ENCODE peak calls at places on chromosomes 1 and 21, in eight cellular contexts. One of them, this sample, is unnamed.

GRCh38 chr21:39837861-39838359 is 29.3 kb upstream of the PCP4 start:
- DNase-seq in hepatic stellate cell: no peak
- DNase-seq in neural progenitor cell: no peak
- DNase-seq in stimulated activated CD8-positive, alpha-beta memory T cell treated with anti-CD3 and anti-CD28 coated beads, Interleukin-7, amount 100 ng/mL, for 1 hour: no peak
- DNase-seq in NCI-H1694: no peak
- DNase-seq in ureter: no peak
- DNase-seq in GM23338: no peak
- DNase-seq in dermis blood vessel endothelial cell: no peak
- DNase-seq in this sample: no peak

GRCh38 chr1:79845951-79846350 is 839.4 kb upstream of the ADGRL4 start:
- DNase-seq in stimulated activated CD8-positive, alpha-beta memory T cell treated with anti-CD3 and anti-CD28 coated beads, Interleukin-7, amount 100 ng/mL, for 1 hour: no peak
- DNase-seq in neural progenitor cell: no peak
- DNase-seq in GM23338: no peak
- DNase-seq in hepatic stellate cell: no peak
- DNase-seq in NCI-H1694: no peak
- DNase-seq in ureter: no peak
- DNase-seq in dermis blood vessel endothelial cell: no peak
- DNase-seq in this sample: no peak

GRCh38 chr1:230416430-230416829 is 9.7 kb downstream of the PGBD5 start:
- DNase-seq in NCI-H1694: no peak
- DNase-seq in neural progenitor cell: no peak
- DNase-seq in dermis blood vessel endothelial cell: no peak
- DNase-seq in hepatic stellate cell: no peak
- DNase-seq in ureter: no peak
- DNase-seq in GM23338: no peak
- DNase-seq in stimulated activated CD8-positive, alpha-beta memory T cell treated with anti-CD3 and anti-CD28 coated beads, Interleukin-7, amount 100 ng/mL, for 1 hour: no peak
- DNase-seq in this sample: no peak

GRCh38 chr1:222627232-222627631 is 9.3 kb downstream of the MIA3 start:
- DNase-seq in neural progenitor cell: no peak
- DNase-seq in ureter: no peak
- DNase-seq in GM23338: no peak
- DNase-seq in dermis blood vessel endothelial cell: peak
- DNase-seq in stimulated activated CD8-positive, alpha-beta memory T cell treated with anti-CD3 and anti-CD28 coated beads, Interleukin-7, amount 100 ng/mL, for 1 hour: no peak
- DNase-seq in NCI-H1694: no peak
- DNase-seq in hepatic stellate cell: peak
- DNase-seq in this sample: no peak

GRCh38 chr1:174569240-174569639 is 121.5 kb downstream of the GPR52 start:
- DNase-seq in stimulated activated CD8-positive, alpha-beta memory T cell treated with anti-CD3 and anti-CD28 coated beads, Interleukin-7, amount 100 ng/mL, for 1 hour: no peak
- DNase-seq in hepatic stellate cell: no peak
- DNase-seq in GM23338: peak
- DNase-seq in dermis blood vessel endothelial cell: no peak
- DNase-seq in NCI-H1694: no peak
- DNase-seq in neural progenitor cell: no peak
- DNase-seq in ureter: no peak
- DNase-seq in this sample: no peak

GRCh38 chr1:39499668-39500067 is 8.2 kb downstream of the BMP8A start:
- DNase-seq in ureter: no peak
- DNase-seq in neural progenitor cell: no peak
- DNase-seq in hepatic stellate cell: no peak
- DNase-seq in dermis blood vessel endothelial cell: no peak
- DNase-seq in NCI-H1694: no peak
- DNase-seq in stimulated activated CD8-positive, alpha-beta memory T cell treated with anti-CD3 and anti-CD28 coated beads, Interleukin-7, amount 100 ng/mL, for 1 hour: no peak
- DNase-seq in GM23338: no peak
- DNase-seq in this sample: no peak

GRCh38 chr1:244226440-244226839 is 175.4 kb downstream of the ZBTB18 start:
- DNase-seq in NCI-H1694: no peak
- DNase-seq in neural progenitor cell: no peak
- DNase-seq in GM23338: no peak
- DNase-seq in stimulated activated CD8-positive, alpha-beta memory T cell treated with anti-CD3 and anti-CD28 coated beads, Interleukin-7, amount 100 ng/mL, for 1 hour: no peak
- DNase-seq in hepatic stellate cell: no peak
- DNase-seq in ureter: no peak
- DNase-seq in dermis blood vessel endothelial cell: peak
- DNase-seq in this sample: no peak

GRCh38 chr1:21911205-21912001 is 25.7 kb downstream of the HSPG2 start:
- DNase-seq in GM23338: no peak
- DNase-seq in stimulated activated CD8-positive, alpha-beta memory T cell treated with anti-CD3 and anti-CD28 coated beads, Interleukin-7, amount 100 ng/mL, for 1 hour: no peak
- DNase-seq in hepatic stellate cell: peak
- DNase-seq in neural progenitor cell: no peak
- DNase-seq in NCI-H1694: no peak
- DNase-seq in ureter: no peak
- DNase-seq in dermis blood vessel endothelial cell: peak
- DNase-seq in this sample: no peak

GRCh38 chr1:66300986-66301451 is 232.9 kb upstream of the SGIP1 start:
- DNase-seq in GM23338: no peak
- DNase-seq in ureter: no peak
- DNase-seq in NCI-H1694: no peak
- DNase-seq in dermis blood vessel endothelial cell: peak
- DNase-seq in neural progenitor cell: no peak
- DNase-seq in hepatic stellate cell: peak
- DNase-seq in stimulated activated CD8-positive, alpha-beta memory T cell treated with anti-CD3 and anti-CD28 coated beads, Interleukin-7, amount 100 ng/mL, for 1 hour: no peak
- DNase-seq in this sample: no peak

GRCh38 chr1:19049798-19050197 is 93.3 kb upstream of the IFFO2 start:
- DNase-seq in hepatic stellate cell: no peak
- DNase-seq in neural progenitor cell: no peak
- DNase-seq in ureter: no peak
- DNase-seq in dermis blood vessel endothelial cell: no peak
- DNase-seq in GM23338: no peak
- DNase-seq in NCI-H1694: no peak
- DNase-seq in stimulated activated CD8-positive, alpha-beta memory T cell treated with anti-CD3 and anti-CD28 coated beads, Interleukin-7, amount 100 ng/mL, for 1 hour: no peak
- DNase-seq in this sample: no peak

GRCh38 chr1:18673976-18674375 is 43.3 kb downstream of the PAX7 start:
- DNase-seq in dermis blood vessel endothelial cell: no peak
- DNase-seq in ureter: no peak
- DNase-seq in GM23338: peak
- DNase-seq in NCI-H1694: no peak
- DNase-seq in stimulated activated CD8-positive, alpha-beta memory T cell treated with anti-CD3 and anti-CD28 coated beads, Interleukin-7, amount 100 ng/mL, for 1 hour: no peak
- DNase-seq in neural progenitor cell: no peak
- DNase-seq in hepatic stellate cell: no peak
- DNase-seq in this sample: no peak

GRCh38 chr1:115411388-115412063 is 73.5 kb upstream of the NGF start:
- DNase-seq in dermis blood vessel endothelial cell: no peak
- DNase-seq in stimulated activated CD8-positive, alpha-beta memory T cell treated with anti-CD3 and anti-CD28 coated beads, Interleukin-7, amount 100 ng/mL, for 1 hour: no peak
- DNase-seq in hepatic stellate cell: no peak
- DNase-seq in neural progenitor cell: no peak
- DNase-seq in ureter: no peak
- DNase-seq in NCI-H1694: no peak
- DNase-seq in GM23338: no peak
- DNase-seq in this sample: no peak

GRCh38 chr1:14964698-14965055 is 188.9 kb upstream of the TMEM51 start:
- DNase-seq in hepatic stellate cell: no peak
- DNase-seq in dermis blood vessel endothelial cell: no peak
- DNase-seq in ureter: no peak
- DNase-seq in stimulated activated CD8-positive, alpha-beta memory T cell treated with anti-CD3 and anti-CD28 coated beads, Interleukin-7, amount 100 ng/mL, for 1 hour: no peak
- DNase-seq in GM23338: no peak
- DNase-seq in neural progenitor cell: no peak
- DNase-seq in NCI-H1694: no peak
- DNase-seq in this sample: no peak

GRCh38 chr1:86906419-86906818 is 7.5 kb downstream of the SELENOF start:
- DNase-seq in hepatic stellate cell: no peak
- DNase-seq in NCI-H1694: no peak
- DNase-seq in stimulated activated CD8-positive, alpha-beta memory T cell treated with anti-CD3 and anti-CD28 coated beads, Interleukin-7, amount 100 ng/mL, for 1 hour: no peak
- DNase-seq in ureter: no peak
- DNase-seq in dermis blood vessel endothelial cell: peak
- DNase-seq in GM23338: no peak
- DNase-seq in neural progenitor cell: no peak
- DNase-seq in this sample: no peak

GRCh38 chr1:103529746-103530145 is 4.2 kb downstream of the RNPC3 start:
- DNase-seq in NCI-H1694: no peak
- DNase-seq in stimulated activated CD8-positive, alpha-beta memory T cell treated with anti-CD3 and anti-CD28 coated beads, Interleukin-7, amount 100 ng/mL, for 1 hour: no peak
- DNase-seq in hepatic stellate cell: no peak
- DNase-seq in neural progenitor cell: peak
- DNase-seq in dermis blood vessel endothelial cell: no peak
- DNase-seq in ureter: no peak
- DNase-seq in GM23338: peak
- DNase-seq in this sample: no peak

GRCh38 chr1:243731301-243731891 is 118.6 kb downstream of the AKT3 start:
- DNase-seq in ureter: no peak
- DNase-seq in GM23338: no peak
- DNase-seq in neural progenitor cell: no peak
- DNase-seq in NCI-H1694: no peak
- DNase-seq in stimulated activated CD8-positive, alpha-beta memory T cell treated with anti-CD3 and anti-CD28 coated beads, Interleukin-7, amount 100 ng/mL, for 1 hour: no peak
- DNase-seq in dermis blood vessel endothelial cell: peak
- DNase-seq in hepatic stellate cell: no peak
- DNase-seq in this sample: no peak

GRCh38 chr1:58585591-58586151 is 8.6 kb upstream of the TACSTD2 start:
- DNase-seq in neural progenitor cell: no peak
- DNase-seq in NCI-H1694: no peak
- DNase-seq in ureter: no peak
- DNase-seq in dermis blood vessel endothelial cell: peak
- DNase-seq in GM23338: no peak
- DNase-seq in hepatic stellate cell: no peak
- DNase-seq in stimulated activated CD8-positive, alpha-beta memory T cell treated with anti-CD3 and anti-CD28 coated beads, Interleukin-7, amount 100 ng/mL, for 1 hour: no peak
- DNase-seq in this sample: no peak

GRCh38 chr1:119893238-119893791 is 3.0 kb downstream of the ADAM30 start:
- DNase-seq in hepatic stellate cell: no peak
- DNase-seq in neural progenitor cell: no peak
- DNase-seq in stimulated activated CD8-positive, alpha-beta memory T cell treated with anti-CD3 and anti-CD28 coated beads, Interleukin-7, amount 100 ng/mL, for 1 hour: no peak
- DNase-seq in dermis blood vessel endothelial cell: no peak
- DNase-seq in GM23338: no peak
- DNase-seq in ureter: no peak
- DNase-seq in NCI-H1694: no peak
- DNase-seq in this sample: no peak

GRCh38 chr1:17212009-17212408 is 7.1 kb downstream of the PADI1 start:
- DNase-seq in NCI-H1694: no peak
- DNase-seq in GM23338: no peak
- DNase-seq in neural progenitor cell: no peak
- DNase-seq in stimulated activated CD8-positive, alpha-beta memory T cell treated with anti-CD3 and anti-CD28 coated beads, Interleukin-7, amount 100 ng/mL, for 1 hour: no peak
- DNase-seq in hepatic stellate cell: no peak
- DNase-seq in ureter: no peak
- DNase-seq in dermis blood vessel endothelial cell: no peak
- DNase-seq in this sample: no peak

GRCh38 chr1:236861560-236862230 is 66.6 kb downstream of the MTR start:
- DNase-seq in stimulated activated CD8-positive, alpha-beta memory T cell treated with anti-CD3 and anti-CD28 coated beads, Interleukin-7, amount 100 ng/mL, for 1 hour: no peak
- DNase-seq in dermis blood vessel endothelial cell: no peak
- DNase-seq in neural progenitor cell: peak
- DNase-seq in ureter: no peak
- DNase-seq in GM23338: no peak
- DNase-seq in hepatic stellate cell: no peak
- DNase-seq in NCI-H1694: no peak
- DNase-seq in this sample: no peak